ENCODE peak calls at places on chromosomes 6 and 20, in nine cellular contexts. O is stomach, F is upper lobe of left lung, E is esophagus muscularis mucosa, B is sigmoid colon, H is transverse colon, I is HepG2, W is SK-N-SH, A is K562. Q is an unnamed sample. For H3K4me1, the result is how much of the 10 kb centered on the place peaks cover.

GRCh38 chr6:33620584-33621395 is at the start of gene ITPR3:
- DNase-seq in H (peak), E (no peak), F (peak), A (peak), I (no peak), B (peak), W (peak), O (peak), Q (no peak)

GRCh38 chr20:37356387-37356786 is 10.4 kb downstream of the SRC start:
- DNase-seq in I (no peak), O (peak), B (peak), H (peak), A (no peak), W (peak), E (no peak), F (peak), Q (peak)

GRCh38 chr20:22312744-22313346 is 271.5 kb downstream of the FOXA2 start:
- DNase-seq in B (no peak), H (no peak), A (peak), O (peak), I (peak), F (no peak), W (peak), E (no peak), Q (no peak)

GRCh38 chr6:37495199-37495913 is 4.3 kb downstream of the CCDC167 start:
- DNase-seq in B (no peak), O (no peak), W (peak), E (no peak), A (no peak), I (no peak), F (no peak), H (no peak), Q (no peak)

GRCh38 chr20:36248836-36249235 is 12.6 kb downstream of the AAR2 start:
- DNase-seq in A (no peak), B (peak), O (no peak), W (no peak), F (no peak), I (no peak), E (no peak), H (no peak), Q (no peak)

GRCh38 chr20:4445780-4446179 is 275.9 kb upstream of the PRND start:
- DNase-seq in A (no peak), H (no peak), W (no peak), I (no peak), B (no peak), F (no peak), O (no peak), E (peak), Q (no peak)

GRCh38 chr20:64219730-64220129 is 35.8 kb upstream of the PCMTD2 start:
- DNase-seq in I (no peak), F (no peak), W (no peak), O (no peak), E (no peak), A (no peak), H (no peak), B (no peak), Q (no peak)

GRCh38 chr6:35486005-35486925 is 10.6 kb downstream of the TEAD3 start:
- DNase-seq in O (peak), W (peak), A (no peak), E (no peak), F (peak), B (peak), I (no peak), H (peak), Q (peak)

GRCh38 chr20:13270211-13270610 is 49.1 kb downstream of the ISM1 start:
- DNase-seq in B (no peak), W (no peak), E (no peak), A (no peak), H (no peak), F (no peak), I (no peak), O (no peak), Q (no peak)

GRCh38 chr20:57080796-57081195 is 185.6 kb downstream of the BMP7 start:
- DNase-seq in A (no peak), O (no peak), W (no peak), B (no peak), E (no peak), I (no peak), H (no peak), F (no peak), Q (no peak)

GRCh38 chr6:112522600-112522999 is 175.5 kb downstream of the RFPL4B start:
- DNase-seq in H (no peak), O (no peak), E (no peak), W (no peak), B (no peak), A (no peak), I (no peak), F (no peak), Q (no peak)

GRCh38 chr20:42901689-42902518 is 287.8 kb downstream of the PTPRT start:
- DNase-seq in H (no peak), E (no peak), B (peak), F (no peak), O (no peak), I (peak), W (no peak), A (no peak), Q (no peak)

GRCh38 chr20:52972965-52973819 is 1.0 kb downstream of the TSHZ2 start:
- DNase-seq in O (no peak), W (peak), F (no peak), H (no peak), B (peak), A (no peak), E (peak), I (no peak), Q (peak)
- TF ChIP-seq POLR2AphosphoS5 in O (no peak), W (no peak), F (no peak), H (no peak), B (no peak), A (no peak), E (no peak), I (no peak), Q (no peak)

DNA sequence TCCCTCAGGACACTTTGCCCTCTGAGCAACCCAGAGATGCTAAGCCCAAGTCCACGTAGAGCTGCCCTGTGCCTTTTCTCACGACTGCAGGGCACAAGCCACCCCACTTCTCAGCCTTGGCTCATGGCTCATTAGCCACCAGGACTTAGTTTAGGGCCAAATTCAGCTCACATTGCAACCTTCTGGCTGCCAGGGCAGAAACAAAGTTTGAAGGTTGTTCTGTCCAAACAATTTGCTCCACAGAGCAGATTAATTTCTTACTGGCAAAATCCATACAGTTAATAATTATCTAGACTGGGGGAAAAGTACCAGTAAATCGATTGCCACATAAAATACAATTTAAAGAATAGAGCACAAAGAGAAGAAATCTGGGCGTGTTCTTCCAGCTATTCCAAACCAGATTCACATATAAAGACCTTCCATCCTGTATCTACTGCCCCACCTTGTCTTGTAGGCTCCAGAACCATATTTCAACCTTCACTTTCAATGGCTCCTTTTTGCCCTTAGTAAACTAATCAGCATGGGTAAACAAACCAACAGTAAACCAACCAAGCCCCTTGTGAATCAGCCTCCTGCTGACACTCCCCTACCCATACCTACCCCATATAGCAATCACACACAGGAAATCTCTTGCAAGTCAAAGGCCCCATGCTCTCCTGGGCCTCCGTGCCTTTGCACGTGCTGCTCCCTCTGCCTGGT is 101.9 kb downstream of the QRSL1 start:
- DNase-seq in H (peak), W (no peak), E (no peak), O (peak), I (peak), A (no peak), B (no peak), F (no peak), Q (no peak)
- TF ChIP-seq EP300 in H (no peak), W (no peak), E (no peak), O (no peak), I (no peak), A (no peak), B (no peak), F (no peak), Q (no peak)

DNA sequence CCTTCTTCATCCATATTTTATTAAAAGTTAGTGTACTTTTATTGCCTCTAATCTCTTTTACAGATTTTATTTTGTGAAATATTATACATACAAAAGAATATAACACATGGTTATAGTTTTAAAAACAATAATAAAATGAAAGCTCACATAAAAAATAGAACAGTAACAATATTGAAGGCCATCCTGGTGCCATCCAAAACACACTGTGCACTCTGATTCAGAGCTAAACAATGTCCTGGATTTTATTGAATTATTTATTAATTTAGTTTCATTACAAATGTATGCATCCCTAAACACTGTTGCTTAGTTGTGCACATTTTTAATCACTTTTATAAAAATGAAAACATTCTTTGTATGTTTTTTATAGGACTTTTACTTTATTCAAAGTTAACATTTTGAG is 32.9 kb downstream of the RNF217 start:
- DNase-seq in B (no peak), F (no peak), E (no peak), A (no peak), I (no peak), H (no peak), W (no peak), O (no peak), Q (no peak)
- H3K4me1 ChIP-seq in B (under half), F (under half), E (under half), A (under half), I (under half), H (under half), W (under half), O (under half), Q (under half)

GRCh38 chr20:62066339-62066982 is 780 bp upstream of the TAF4 start:
- DNase-seq in B (no peak), W (peak), O (peak), H (peak), A (peak), F (peak), E (no peak), I (peak), Q (no peak)
- TF ChIP-seq POLR2AphosphoS5 in B (no peak), W (peak), O (no peak), H (no peak), A (no peak), F (no peak), E (no peak), I (no peak), Q (no peak)

GRCh38 chr6:25312703-25313102 is 33.5 kb downstream of the CARMIL1 start:
- DNase-seq in A (no peak), I (no peak), E (no peak), H (no peak), F (no peak), O (no peak), B (no peak), W (no peak), Q (no peak)

GRCh38 chr6:25309886-25310285 is 30.7 kb downstream of the CARMIL1 start:
- DNase-seq in E (no peak), W (no peak), H (no peak), I (no peak), B (no peak), O (no peak), A (no peak), F (no peak), Q (no peak)

GRCh38 chr6:25314776-25315175 is 35.6 kb downstream of the CARMIL1 start:
- DNase-seq in E (no peak), W (no peak), F (no peak), H (no peak), A (no peak), O (no peak), B (no peak), I (no peak), Q (no peak)

GRCh38 chr6:25312034-25312620 is 33.0 kb downstream of the CARMIL1 start:
- DNase-seq in H (no peak), I (no peak), B (no peak), A (no peak), F (no peak), O (no peak), E (no peak), W (no peak), Q (no peak)

GRCh38 chr6:25311251-25311910 is 32.2 kb downstream of the CARMIL1 start:
- DNase-seq in H (no peak), O (no peak), A (no peak), F (no peak), I (no peak), W (no peak), E (no peak), B (no peak), Q (no peak)
- TF ChIP-seq EP300 in H (no peak), O (no peak), A (no peak), F (no peak), I (no peak), W (no peak), E (no peak), B (no peak), Q (no peak)

DNA sequence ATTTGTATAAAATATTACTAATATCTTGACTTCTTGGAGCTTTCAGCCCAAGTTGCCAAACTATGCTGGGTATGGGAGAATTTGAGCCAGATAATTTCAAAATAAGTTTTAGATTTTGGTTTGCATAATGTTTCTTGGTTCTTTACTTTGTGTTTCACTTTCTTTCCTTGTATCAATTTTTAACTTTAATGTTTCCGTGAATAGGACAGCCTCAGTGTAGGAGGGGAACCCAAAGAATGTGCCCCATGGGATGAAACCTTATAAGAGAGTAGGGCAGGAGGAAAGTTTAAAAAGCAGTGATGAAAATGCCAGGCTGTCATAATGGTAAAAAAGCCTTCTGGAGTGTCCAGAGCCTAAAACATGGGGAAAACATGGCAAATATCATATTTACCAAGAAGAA is 252.4 kb upstream of the IRAK1BP1 start:
- DNase-seq in W (no peak), A (no peak), O (no peak), E (no peak), H (no peak), B (no peak), I (no peak), F (no peak), Q (no peak)
- H3K4me1 ChIP-seq in W (under half), A (under half), O (under half), E (under half), H (under half), B (under half), I (under half), F (under half), Q (under half)

GRCh38 chr6:146543211-146543939 is at the start of gene RAB32:
- DNase-seq in H (peak), F (peak), E (peak), I (peak), O (peak), A (peak), W (peak), B (peak), Q (peak)
- TF ChIP-seq POLR2AphosphoS5 in H (peak), F (no peak), E (peak), I (no peak), O (peak), A (no peak), W (peak), B (peak), Q (no peak)

DNA sequence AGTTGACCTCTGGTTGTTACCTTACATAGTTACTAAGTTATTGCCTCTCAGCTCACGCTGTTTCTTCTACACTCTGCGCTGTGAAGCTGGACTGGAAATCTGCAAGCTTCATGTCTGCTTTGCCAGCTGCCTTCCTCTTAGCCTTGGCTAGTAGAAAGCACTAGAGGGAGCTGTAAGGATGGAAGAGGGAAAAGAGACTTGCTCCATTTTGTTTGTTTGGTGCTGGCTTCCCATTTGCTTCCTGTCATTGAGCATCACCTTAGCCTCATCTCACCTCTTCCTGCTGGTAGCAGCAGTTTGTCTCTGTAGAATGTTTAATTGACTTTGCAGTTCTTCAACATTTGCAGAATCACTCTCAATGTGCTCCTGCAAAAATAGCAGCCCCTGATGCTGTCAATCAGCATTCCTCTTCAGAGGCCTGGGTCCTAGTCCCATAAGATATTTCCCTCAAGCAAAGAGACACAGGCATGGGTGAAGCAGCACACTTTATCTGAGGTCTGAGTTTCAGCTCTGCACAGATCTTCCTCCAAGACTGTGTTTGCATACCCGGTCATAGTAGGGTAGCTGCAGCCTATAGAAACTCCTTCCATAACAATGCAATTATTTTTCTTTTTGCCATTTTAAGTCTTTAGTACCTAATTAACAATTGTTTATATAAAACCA is 302.2 kb upstream of the EPHA7 start:
- DNase-seq in F (no peak), W (no peak), O (no peak), B (no peak), H (no peak), I (peak), A (no peak), E (no peak), Q (no peak)
- TF ChIP-seq EP300 in F (no peak), W (no peak), O (no peak), B (no peak), H (no peak), I (no peak), A (no peak), E (no peak), Q (no peak)

GRCh38 chr6:39209908-39210307 is 19.4 kb downstream of the KCNK5 start:
- DNase-seq in A (no peak), B (no peak), O (no peak), I (no peak), W (no peak), H (no peak), E (no peak), F (no peak), Q (no peak)

GRCh38 chr6:39209360-39209811 is 19.9 kb downstream of the KCNK5 start:
- DNase-seq in W (no peak), E (no peak), H (no peak), I (no peak), B (no peak), O (no peak), F (no peak), A (no peak), Q (no peak)

GRCh38 chr6:39210437-39210836 is 18.8 kb downstream of the KCNK5 start:
- DNase-seq in H (no peak), I (no peak), W (no peak), E (no peak), O (no peak), B (no peak), A (no peak), F (peak), Q (no peak)

GRCh38 chr6:39213195-39213920 is 15.9 kb downstream of the KCNK5 start:
- DNase-seq in W (no peak), H (no peak), B (no peak), A (no peak), O (no peak), E (no peak), F (no peak), I (no peak), Q (no peak)

GRCh38 chr6:39211183-39211582 is 18.1 kb downstream of the KCNK5 start:
- DNase-seq in O (no peak), F (no peak), H (no peak), E (no peak), A (no peak), I (no peak), B (no peak), W (no peak), Q (no peak)
- H3K4me1 ChIP-seq in O (half or more), F (half or more), H (half or more), E (under half), A (under half), I (under half), B (under half), W (under half), Q (under half)

Q was measured in suprapubic skin.